ENCODE peak calls at places on chromosomes 5 and 9, in nine cellular contexts. One of them, this sample, is unnamed.

GRCh38 chr9:14797442-14797841 is 74.9 kb upstream of the CER1 start:
- DNase-seq in AG10803: peak; percentile 14
- DNase-seq in tibial artery: no peak
- DNase-seq in dorsolateral prefrontal cortex: no peak
- DNase-seq in GM23338: no peak
- DNase-seq in AG09309: no peak
- DNase-seq in WERI-Rb-1: no peak
- DNase-seq in epithelial cell of esophagus: peak; percentile 62
- DNase-seq in fibroblast of the aortic adventitia: no peak
- DNase-seq in this sample: peak; percentile 8

GRCh38 chr9:134317431-134318414 is 8.5 kb upstream of the RXRA start:
- DNase-seq in AG10803: peak; percentile 78
- DNase-seq in tibial artery: peak; percentile 45
- DNase-seq in dorsolateral prefrontal cortex: no peak
- DNase-seq in GM23338: no peak
- DNase-seq in AG09309: no peak
- DNase-seq in WERI-Rb-1: no peak
- DNase-seq in epithelial cell of esophagus: no peak
- DNase-seq in fibroblast of the aortic adventitia: peak; percentile 20
- DNase-seq in this sample: no peak

GRCh38 chr5:137753227-137753985 is 757 bp downstream of the HNRNPA0 start:
- DNase-seq in AG10803: no peak
- DNase-seq in tibial artery: peak; percentile 85
- DNase-seq in dorsolateral prefrontal cortex: no peak
- DNase-seq in GM23338: no peak
- DNase-seq in AG09309: no peak
- DNase-seq in WERI-Rb-1: peak; percentile 24
- DNase-seq in epithelial cell of esophagus: no peak
- DNase-seq in fibroblast of the aortic adventitia: no peak
- DNase-seq in this sample: no peak

GRCh38 chr9:99162759-99163364 is 57.9 kb downstream of the TGFBR1 start:
- DNase-seq in AG10803: peak; percentile 36
- DNase-seq in tibial artery: no peak
- DNase-seq in dorsolateral prefrontal cortex: no peak
- DNase-seq in GM23338: peak; percentile 70
- DNase-seq in AG09309: no peak
- DNase-seq in WERI-Rb-1: no peak
- DNase-seq in epithelial cell of esophagus: peak; percentile 35
- DNase-seq in fibroblast of the aortic adventitia: peak; percentile 63
- DNase-seq in this sample: peak; percentile 67

GRCh38 chr9:112396416-112396815 is 16.5 kb downstream of the HSDL2 start:
- DNase-seq in AG10803: no peak
- DNase-seq in tibial artery: no peak
- DNase-seq in dorsolateral prefrontal cortex: no peak
- DNase-seq in GM23338: no peak
- DNase-seq in AG09309: no peak
- DNase-seq in WERI-Rb-1: peak; percentile 67
- DNase-seq in epithelial cell of esophagus: no peak
- DNase-seq in fibroblast of the aortic adventitia: no peak
- DNase-seq in this sample: no peak

GRCh38 chr9:106755727-106756126 is 107.2 kb upstream of the ZNF462 start:
- DNase-seq in AG10803: no peak
- DNase-seq in tibial artery: no peak
- DNase-seq in dorsolateral prefrontal cortex: no peak
- DNase-seq in GM23338: no peak
- DNase-seq in AG09309: no peak
- DNase-seq in WERI-Rb-1: no peak
- DNase-seq in epithelial cell of esophagus: no peak
- DNase-seq in fibroblast of the aortic adventitia: no peak
- DNase-seq in this sample: no peak

GRCh38 chr5:33936381-33937016 is at the start of gene RXFP3:
- DNase-seq in AG10803: peak; percentile 28
- DNase-seq in tibial artery: no peak
- DNase-seq in dorsolateral prefrontal cortex: no peak
- DNase-seq in GM23338: peak; percentile 59
- DNase-seq in AG09309: no peak
- DNase-seq in WERI-Rb-1: no peak
- DNase-seq in epithelial cell of esophagus: peak; percentile 11
- DNase-seq in fibroblast of the aortic adventitia: no peak
- DNase-seq in this sample: peak; percentile 44

GRCh38 chr9:120412425-120412951 is 167.5 kb downstream of the CDK5RAP2 start:
- DNase-seq in AG10803: peak; percentile 81
- DNase-seq in tibial artery: no peak
- DNase-seq in dorsolateral prefrontal cortex: no peak
- DNase-seq in GM23338: peak; percentile 58
- DNase-seq in AG09309: peak; percentile 46
- DNase-seq in WERI-Rb-1: no peak
- DNase-seq in epithelial cell of esophagus: peak; percentile 71
- DNase-seq in fibroblast of the aortic adventitia: peak; percentile 86
- DNase-seq in this sample: peak; percentile 70

GRCh38 chr5:52987711-52988329 is 1.3 kb upstream of the ITGA2 start:
- DNase-seq in AG10803: no peak
- DNase-seq in tibial artery: no peak
- DNase-seq in dorsolateral prefrontal cortex: no peak
- DNase-seq in GM23338: no peak
- DNase-seq in AG09309: no peak
- DNase-seq in WERI-Rb-1: no peak
- DNase-seq in epithelial cell of esophagus: peak; percentile 97
- DNase-seq in fibroblast of the aortic adventitia: peak; percentile 58
- DNase-seq in this sample: peak; percentile 42

GRCh38 chr5:73698011-73698410 is 72.0 kb downstream of the ARHGEF28 start:
- DNase-seq in AG10803: no peak
- DNase-seq in tibial artery: no peak
- DNase-seq in dorsolateral prefrontal cortex: no peak
- DNase-seq in GM23338: no peak
- DNase-seq in AG09309: no peak
- DNase-seq in WERI-Rb-1: no peak
- DNase-seq in epithelial cell of esophagus: no peak
- DNase-seq in fibroblast of the aortic adventitia: no peak
- DNase-seq in this sample: no peak

DNA sequence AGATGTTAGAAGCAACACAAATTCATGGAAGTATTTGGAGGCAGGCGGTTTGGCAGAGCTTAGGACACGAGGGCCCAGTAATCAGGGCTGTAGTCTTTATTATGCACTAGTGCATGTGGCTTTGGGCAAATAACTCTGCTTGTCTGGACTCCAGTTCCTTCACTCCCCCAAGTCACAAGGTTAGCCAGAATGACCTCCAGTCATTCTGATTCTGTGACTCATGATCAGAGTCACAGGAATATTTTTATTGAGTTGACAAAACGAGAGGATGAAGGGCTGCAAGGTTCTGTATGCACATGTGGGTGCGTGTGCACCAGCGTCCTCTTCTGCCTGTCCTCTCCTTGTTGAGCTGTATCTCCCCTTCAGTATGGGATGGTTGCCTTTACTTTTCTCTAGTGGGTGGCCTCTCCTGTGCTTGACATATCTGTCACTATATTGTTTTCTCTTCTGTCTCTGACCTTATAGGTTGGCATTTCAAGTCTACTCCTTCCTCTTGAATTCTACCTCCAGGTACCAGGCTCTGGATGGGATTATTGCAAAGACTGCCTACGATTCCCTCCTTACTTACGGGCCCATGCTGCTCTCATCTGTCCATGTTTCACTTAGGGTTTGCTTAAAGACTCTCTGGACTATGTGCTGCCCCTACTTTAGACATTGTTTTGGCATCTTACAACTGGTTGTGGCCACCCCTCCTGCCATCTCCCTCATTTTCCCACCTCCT is 94.6 kb downstream of the KDM4C start:
- DNase-seq in AG10803: peak; percentile 37
- DNase-seq in tibial artery: no peak
- DNase-seq in dorsolateral prefrontal cortex: no peak
- DNase-seq in GM23338: no peak
- DNase-seq in AG09309: no peak
- DNase-seq in WERI-Rb-1: no peak
- DNase-seq in epithelial cell of esophagus: peak; percentile 38
- DNase-seq in fibroblast of the aortic adventitia: peak; percentile 25
- DNase-seq in this sample: peak; percentile 62
- H3K4me3 ChIP-seq in AG10803: no peak overlapping the region
- H3K4me3 ChIP-seq in tibial artery: no peak overlapping the region
- H3K4me3 ChIP-seq in dorsolateral prefrontal cortex: no peak overlapping the region
- H3K4me3 ChIP-seq in GM23338: no peak overlapping the region
- H3K4me3 ChIP-seq in AG09309: no peak overlapping the region
- H3K4me3 ChIP-seq in WERI-Rb-1: no peak overlapping the region
- H3K4me3 ChIP-seq in epithelial cell of esophagus: no peak overlapping the region
- H3K4me3 ChIP-seq in fibroblast of the aortic adventitia: no peak overlapping the region
- H3K4me3 ChIP-seq in this sample: no peak overlapping the region

DNA sequence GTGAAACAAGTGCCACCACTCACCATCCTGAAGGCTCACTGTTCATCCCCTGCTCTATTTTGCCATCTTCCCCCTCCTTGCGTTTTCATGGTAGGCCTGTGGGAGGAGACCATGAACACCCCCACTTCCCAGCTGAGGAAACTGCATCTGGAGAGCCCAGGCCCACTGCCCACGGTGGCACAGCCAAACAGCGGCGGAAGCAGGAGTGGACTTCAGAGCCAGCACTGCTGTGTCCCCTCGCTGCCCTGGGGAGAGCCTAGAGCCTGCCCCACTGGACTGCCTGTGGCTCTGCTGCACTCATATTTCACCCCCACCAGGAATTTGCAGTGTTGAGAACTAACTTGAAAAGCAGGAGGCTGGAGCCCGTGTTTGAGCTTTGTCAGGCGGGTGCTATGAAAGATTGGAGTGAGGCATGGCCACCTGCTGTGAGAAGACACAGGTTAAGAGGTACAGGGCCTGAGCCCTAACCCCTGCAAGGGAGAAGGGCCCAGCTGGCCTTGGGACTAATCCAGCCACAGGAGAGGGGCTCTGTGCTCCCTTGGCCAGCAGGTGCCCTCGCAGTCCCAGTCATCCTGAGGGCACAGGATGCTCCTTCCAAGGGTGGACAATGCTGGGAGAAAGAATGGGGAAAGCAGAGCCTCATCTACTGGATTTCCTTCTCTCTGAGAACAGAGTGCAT is 79.0 kb downstream of the MACROH2A1 start:
- DNase-seq in AG10803: no peak
- DNase-seq in tibial artery: peak; percentile 42
- DNase-seq in dorsolateral prefrontal cortex: peak; percentile 8
- DNase-seq in GM23338: peak; percentile 60
- DNase-seq in AG09309: no peak
- DNase-seq in WERI-Rb-1: peak; percentile 77
- DNase-seq in epithelial cell of esophagus: no peak
- DNase-seq in fibroblast of the aortic adventitia: no peak
- DNase-seq in this sample: no peak
- TF ChIP-seq CTCF in AG10803: peak; percentile 5
- TF ChIP-seq CTCF in tibial artery: no peak
- TF ChIP-seq CTCF in dorsolateral prefrontal cortex: no peak
- TF ChIP-seq CTCF in GM23338: peak; percentile 42
- TF ChIP-seq CTCF in AG09309: peak; percentile 28
- TF ChIP-seq CTCF in WERI-Rb-1: peak; percentile 77
- TF ChIP-seq CTCF in epithelial cell of esophagus: no peak
- TF ChIP-seq CTCF in fibroblast of the aortic adventitia: no peak
- TF ChIP-seq CTCF in this sample: no peak

GRCh38 chr5:172603425-172603824 is 37.6 kb upstream of the NEURL1B start:
- DNase-seq in AG10803: peak; percentile 40
- DNase-seq in tibial artery: peak; percentile 73
- DNase-seq in dorsolateral prefrontal cortex: no peak
- DNase-seq in GM23338: no peak
- DNase-seq in AG09309: no peak
- DNase-seq in WERI-Rb-1: no peak
- DNase-seq in epithelial cell of esophagus: no peak
- DNase-seq in fibroblast of the aortic adventitia: peak; percentile 3
- DNase-seq in this sample: peak; percentile 27
- H3K4me3 ChIP-seq in AG10803: no peak overlapping the region
- H3K4me3 ChIP-seq in tibial artery: peak overlapping the region; percentile 18
- H3K4me3 ChIP-seq in dorsolateral prefrontal cortex: no peak overlapping the region
- H3K4me3 ChIP-seq in GM23338: no peak overlapping the region
- H3K4me3 ChIP-seq in AG09309: no peak overlapping the region
- H3K4me3 ChIP-seq in WERI-Rb-1: no peak overlapping the region
- H3K4me3 ChIP-seq in epithelial cell of esophagus: no peak overlapping the region
- H3K4me3 ChIP-seq in fibroblast of the aortic adventitia: no peak overlapping the region
- H3K4me3 ChIP-seq in this sample: no peak overlapping the region

DNA sequence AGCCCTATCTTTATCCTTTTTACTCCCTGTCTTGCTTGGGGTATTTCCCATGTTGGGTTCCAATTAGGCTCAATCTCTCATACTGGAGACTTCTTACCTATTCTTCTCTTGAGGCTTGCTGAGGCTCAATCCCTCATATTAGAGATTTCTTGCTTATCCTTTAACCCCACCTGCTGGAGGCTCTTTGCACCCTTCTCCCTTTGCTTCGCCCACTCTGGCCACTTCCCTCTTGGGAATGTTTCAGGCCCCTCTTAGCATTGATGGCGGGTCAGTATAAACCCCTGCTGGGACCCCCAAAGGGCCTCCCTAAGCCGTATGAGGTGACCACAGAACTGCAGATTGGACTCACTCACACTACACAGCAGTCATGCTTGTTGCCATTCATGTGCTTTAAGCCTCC is 69.3 kb upstream of the CDK20 start:
- DNase-seq in AG10803: no peak
- DNase-seq in tibial artery: no peak
- DNase-seq in dorsolateral prefrontal cortex: no peak
- DNase-seq in GM23338: no peak
- DNase-seq in AG09309: no peak
- DNase-seq in WERI-Rb-1: no peak
- DNase-seq in epithelial cell of esophagus: no peak
- DNase-seq in fibroblast of the aortic adventitia: no peak
- DNase-seq in this sample: no peak
- TF ChIP-seq CTCF in AG10803: no peak
- TF ChIP-seq CTCF in tibial artery: no peak
- TF ChIP-seq CTCF in dorsolateral prefrontal cortex: no peak
- TF ChIP-seq CTCF in GM23338: no peak
- TF ChIP-seq CTCF in AG09309: no peak
- TF ChIP-seq CTCF in WERI-Rb-1: no peak
- TF ChIP-seq CTCF in epithelial cell of esophagus: no peak
- TF ChIP-seq CTCF in fibroblast of the aortic adventitia: no peak
- TF ChIP-seq CTCF in this sample: no peak

This sample was measured in fibroblast of pulmonary artery.